ENCODE peak calls at places on chromosomes 2 and 18, in eight cellular contexts. C is lower lobe of right lung, Q is neural progenitor cell, K is psoas muscle, Z is A549, P is transverse colon, Y is colonic mucosa, S is prostate gland. L is an unnamed sample.

GRCh38 chr18:31261792-31262582 is 56.0 kb upstream of the DSG1 start:
- DNase-seq in P (no peak), Z (peak), C (no peak), Q (no peak), K (no peak), Y (no peak), S (no peak), L (no peak)

GRCh38 chr2:17573085-17573805 is 32.7 kb downstream of the VSNL1 start:
- DNase-seq in S (no peak), Q (no peak), C (no peak), Z (no peak), P (no peak), K (no peak), Y (no peak), L (no peak)

GRCh38 chr2:99851091-99851490 is 291.3 kb downstream of the AFF3 start:
- DNase-seq in Q (no peak), K (no peak), Z (no peak), Y (no peak), C (no peak), P (no peak), S (no peak), L (no peak)

GRCh38 chr2:216029416-216030129 is 16.2 kb upstream of the MREG start:
- DNase-seq in S (no peak), Z (no peak), Q (no peak), P (no peak), Y (no peak), C (no peak), K (no peak), L (no peak)

GRCh38 chr18:10299686-10300085 is 154.7 kb upstream of the APCDD1 start:
- DNase-seq in Z (no peak), C (no peak), Q (no peak), S (no peak), Y (no peak), P (no peak), K (no peak), L (no peak)

GRCh38 chr18:73848656-73849055 is 299.0 kb downstream of the FBXO15 start:
- DNase-seq in C (no peak), Q (no peak), S (no peak), Z (no peak), P (no peak), K (no peak), Y (no peak), L (peak)

GRCh38 chr2:59733970-59734369 is 819.5 kb downstream of the BCL11A start:
- DNase-seq in Q (no peak), P (no peak), Z (no peak), K (no peak), C (no peak), S (no peak), Y (no peak), L (no peak)

GRCh38 chr2:35857541-35857940 is 498.0 kb upstream of the CRIM1 start:
- DNase-seq in S (no peak), C (no peak), Z (no peak), K (no peak), P (no peak), Q (no peak), Y (no peak), L (no peak)

GRCh38 chr2:134206573-134206972 is 47.3 kb upstream of the MGAT5 start:
- DNase-seq in P (no peak), C (no peak), K (no peak), Z (no peak), S (no peak), Q (no peak), Y (no peak), L (peak)

GRCh38 chr2:3132466-3132865 is 245.2 kb downstream of the EIPR1 start:
- DNase-seq in Y (no peak), S (no peak), C (no peak), Q (no peak), K (no peak), P (no peak), Z (no peak), L (no peak)

GRCh38 chr18:54440292-54440691 is 82.6 kb downstream of the C18orf54 start:
- DNase-seq in C (no peak), Z (no peak), Q (no peak), S (no peak), P (no peak), Y (no peak), K (no peak), L (no peak)

GRCh38 chr2:152826880-152827279 is 108.5 kb downstream of the ARL6IP6 start:
- DNase-seq in Q (no peak), Z (peak), P (no peak), C (no peak), S (no peak), Y (no peak), K (no peak), L (no peak)

GRCh38 chr2:35391736-35392442 is 963.7 kb upstream of the CRIM1 start:
- DNase-seq in C (no peak), Q (no peak), Y (no peak), P (no peak), S (no peak), K (no peak), Z (no peak), L (no peak)

GRCh38 chr2:19579466-19579865 is 221.0 kb upstream of the OSR1 start:
- DNase-seq in Z (no peak), K (no peak), P (no peak), Y (no peak), Q (no peak), S (no peak), C (no peak), L (no peak)

GRCh38 chr2:106970471-106971261 is 84.7 kb upstream of the ST6GAL2 start:
- DNase-seq in C (no peak), Y (no peak), K (no peak), S (no peak), Z (peak), P (no peak), Q (no peak), L (peak)

GRCh38 chr2:11177871-11178598 is 22.8 kb downstream of the SLC66A3 start:
- DNase-seq in Y (no peak), S (no peak), Q (no peak), C (no peak), P (no peak), K (no peak), Z (no peak), L (no peak)

GRCh38 chr2:38572167-38572566 is 30.6 kb downstream of the HNRNPLL start:
- DNase-seq in Z (no peak), K (no peak), C (no peak), Y (no peak), Q (no peak), P (no peak), S (no peak), L (peak)

GRCh38 chr2:212958757-212959295 is 192.6 kb downstream of the IKZF2 start:
- DNase-seq in K (no peak), S (no peak), P (no peak), C (no peak), Q (no peak), Z (no peak), Y (no peak), L (peak)

GRCh38 chr18:51614033-51614432 is 416.6 kb upstream of the MEX3C start:
- DNase-seq in S (no peak), C (no peak), Q (no peak), Z (peak), P (no peak), Y (no peak), K (no peak), L (peak)

GRCh38 chr2:180077295-180077906 is 70.3 kb upstream of the CWC22 start:
- DNase-seq in Y (no peak), K (no peak), P (no peak), Z (peak), Q (peak), C (no peak), S (no peak), L (no peak)

GRCh38 chr2:212141499-212141898 is 397.1 kb downstream of the ERBB4 start:
- DNase-seq in Z (no peak), C (no peak), K (no peak), Q (no peak), Y (no peak), S (no peak), P (no peak), L (no peak)

GRCh38 chr2:179106342-179107178 is 56.6 kb upstream of the CCDC141 start:
- DNase-seq in P (no peak), S (peak), Z (peak), K (no peak), Y (peak), Q (no peak), C (no peak), L (peak)

GRCh38 chr2:217316743-217317142 is 456.9 kb upstream of the TNP1 start:
- DNase-seq in Y (no peak), C (no peak), Z (no peak), Q (no peak), K (no peak), S (no peak), P (no peak), L (peak)

GRCh38 chr2:126963390-126963789 is 64.7 kb downstream of the TEX51 start:
- DNase-seq in C (no peak), P (no peak), K (no peak), S (no peak), Z (no peak), Y (no peak), Q (no peak), L (no peak)

GRCh38 chr2:64325852-64326577 is 127.9 kb upstream of the LGALSL start:
- DNase-seq in Q (no peak), Z (no peak), C (no peak), Y (no peak), K (no peak), S (no peak), P (peak), L (no peak)

GRCh38 chr2:163414121-163414520 is 321.7 kb downstream of the FIGN start:
- DNase-seq in Q (no peak), Y (no peak), P (no peak), K (no peak), S (no peak), Z (no peak), C (no peak), L (no peak)

GRCh38 chr2:95353613-95354468 is 48.7 kb upstream of the FAHD2A start:
- DNase-seq in Z (no peak), K (no peak), C (no peak), Y (no peak), Q (no peak), P (no peak), S (no peak), L (no peak)

GRCh38 chr2:111982822-111983221 is 72.2 kb upstream of the TMEM87B start:
- DNase-seq in S (no peak), Y (no peak), P (no peak), C (no peak), Q (no peak), K (no peak), Z (no peak), L (no peak)

GRCh38 chr2:135762530-135762929 is 20.9 kb downstream of the UBXN4 start:
- DNase-seq in Z (no peak), C (no peak), K (no peak), S (no peak), P (no peak), Y (no peak), Q (no peak), L (no peak)

GRCh38 chr2:207694811-207695281 is 16.6 kb upstream of the CCNYL1 start:
- DNase-seq in S (no peak), P (no peak), K (no peak), Z (no peak), C (no peak), Q (no peak), Y (no peak), L (no peak)

GRCh38 chr18:48944634-48945033 is 6.1 kb downstream of the SMAD7 start:
- DNase-seq in Z (no peak), K (no peak), Q (no peak), C (no peak), S (no peak), Y (no peak), P (no peak), L (no peak)

GRCh38 chr18:48942086-48942485 is 8.7 kb downstream of the SMAD7 start:
- DNase-seq in P (no peak), C (no peak), Y (no peak), Z (no peak), K (no peak), S (no peak), Q (no peak), L (no peak)

GRCh38 chr18:48942554-48943261 is 8.1 kb downstream of the SMAD7 start:
- DNase-seq in S (no peak), C (no peak), Z (peak), K (peak), Q (no peak), P (no peak), Y (no peak), L (peak)

GRCh38 chr18:48943736-48944527 is 6.8 kb downstream of the SMAD7 start:
- DNase-seq in S (no peak), P (peak), Q (no peak), C (no peak), Y (peak), Z (no peak), K (no peak), L (no peak)

GRCh38 chr18:48943333-48943732 is 7.4 kb downstream of the SMAD7 start:
- DNase-seq in Z (no peak), Q (no peak), S (no peak), Y (no peak), P (no peak), C (no peak), K (no peak), L (no peak)
- H3K4me3 ChIP-seq in Z (peak), Q (no peak), S (no peak), Y (no peak), P (no peak), C (peak), K (peak), L (peak)

GRCh38 chr2:128347701-128348504 is 29.2 kb upstream of the HS6ST1 start:
- DNase-seq in Y (no peak), P (peak), K (peak), Z (no peak), S (peak), C (peak), Q (peak), L (no peak)
- H3K27ac ChIP-seq in Y (no peak), P (peak), K (no peak), Z (no peak), S (peak), C (peak), Q (peak), L (no peak)

GRCh38 chr2:171922230-171923022 is at the start of gene HAT1:
- DNase-seq in S (peak), Z (peak), Q (peak), Y (peak), C (peak), P (peak), K (peak), L (peak)
- TF ChIP-seq CTCF in S (no peak), Z (no peak), Q (no peak), Y (no peak), C (no peak), P (no peak), K (no peak), L (no peak)

GRCh38 chr2:222860740-222861410 is at the start of gene ACSL3:
- DNase-seq in K (peak), Z (peak), S (peak), P (peak), C (peak), Y (peak), Q (peak), L (peak)

GRCh38 chr2:222861411-222862067 is 703 bp downstream of the ACSL3 start:
- DNase-seq in K (peak), Q (no peak), P (peak), Y (peak), Z (no peak), C (peak), S (no peak), L (no peak)

GRCh38 chr2:222862915-222863544 is 2.2 kb downstream of the ACSL3 start:
- DNase-seq in Q (no peak), Z (no peak), K (no peak), P (no peak), C (no peak), Y (no peak), S (no peak), L (no peak)

GRCh38 chr2:222864296-222864695 is 3.5 kb downstream of the ACSL3 start:
- DNase-seq in K (no peak), P (no peak), C (no peak), S (no peak), Y (no peak), Q (peak), Z (peak), L (peak)

GRCh38 chr2:222862068-222862914 is 1.5 kb downstream of the ACSL3 start:
- DNase-seq in P (peak), Q (peak), Y (peak), Z (peak), C (no peak), K (no peak), S (peak), L (no peak)
- H3K4me3 ChIP-seq in P (no peak), Q (peak), Y (peak), Z (peak), C (peak), K (peak), S (peak), L (peak)

DNA sequence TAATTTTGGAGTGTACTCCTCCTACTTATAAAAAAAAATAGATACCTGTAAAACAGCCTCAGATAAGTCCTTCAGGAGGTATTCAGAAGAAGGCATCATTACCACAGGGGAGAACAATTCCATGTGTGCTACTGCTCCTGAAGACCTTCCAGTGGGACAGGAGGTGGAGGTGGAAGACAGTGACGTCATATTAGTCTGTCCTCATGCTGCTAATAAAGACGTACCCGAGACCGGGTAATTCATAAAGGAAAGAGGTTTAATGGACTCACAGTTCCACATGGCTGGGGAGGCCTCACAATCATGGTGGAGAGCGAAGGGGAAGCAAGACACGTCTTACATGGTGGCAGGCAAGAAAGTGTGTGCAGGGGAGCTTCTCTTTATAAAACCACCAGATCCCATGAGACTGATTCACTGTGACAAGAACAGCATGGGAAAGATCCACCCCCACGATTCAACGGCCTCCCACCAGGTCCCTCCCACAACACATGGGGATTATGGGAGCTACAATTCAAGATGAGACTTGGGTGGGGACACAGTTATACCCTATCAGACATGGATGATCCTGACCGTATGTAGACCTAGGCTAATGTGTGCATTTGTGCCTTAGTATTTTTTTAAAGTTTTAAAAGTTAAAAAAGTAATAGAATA is 98.4 kb downstream of the NDUFA10 start:
- DNase-seq in Q (no peak), S (no peak), C (no peak), Z (peak), K (no peak), P (no peak), Y (peak), L (peak)
- H3K27ac ChIP-seq in Q (no peak), S (no peak), C (no peak), Z (peak), K (no peak), P (no peak), Y (no peak), L (peak)

DNA sequence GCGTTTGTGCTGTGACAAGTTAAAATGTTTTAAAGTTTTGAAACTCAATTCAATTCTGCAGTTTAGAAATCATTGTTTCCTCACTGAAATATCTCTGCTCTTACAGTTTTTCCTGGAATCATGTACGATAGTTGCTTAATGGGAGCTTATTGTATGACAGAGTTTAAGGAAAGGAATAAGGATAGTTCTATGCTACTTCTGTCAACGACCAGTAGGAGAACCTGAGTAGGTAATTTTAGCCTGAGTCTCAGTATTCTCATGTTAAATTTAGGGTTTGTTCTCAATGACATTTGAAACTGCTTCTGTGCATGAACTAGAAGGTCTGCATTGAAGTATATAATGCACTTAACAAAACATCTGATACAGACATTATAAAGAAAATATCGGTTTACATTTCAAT is 361.1 kb downstream of the CPS1 start:
- DNase-seq in Z (no peak), Q (no peak), K (no peak), C (no peak), P (no peak), Y (no peak), S (no peak), L (no peak)
- TF ChIP-seq CTCF in Z (no peak), Q (peak), K (no peak), C (no peak), P (no peak), Y (no peak), S (no peak), L (peak)

GRCh38 chr18:48572402-48573126 is 33.7 kb downstream of the CTIF start:
- DNase-seq in C (no peak), Z (no peak), P (no peak), Y (no peak), K (no peak), Q (no peak), S (no peak), L (no peak)
- H3K4me3 ChIP-seq in C (no peak), Z (no peak), P (no peak), Y (no peak), K (no peak), Q (no peak), S (no peak), L (no peak)

GRCh38 chr2:224982226-224982625 is 60.0 kb downstream of the DOCK10 start:
- DNase-seq in Z (no peak), Q (no peak), K (no peak), S (no peak), Y (no peak), C (no peak), P (no peak), L (peak)

GRCh38 chr2:224986479-224986878 is 55.8 kb downstream of the DOCK10 start:
- DNase-seq in Y (no peak), Q (no peak), C (no peak), K (no peak), P (no peak), S (no peak), Z (no peak), L (no peak)

GRCh38 chr2:224984641-224985040 is 57.6 kb downstream of the DOCK10 start:
- DNase-seq in K (no peak), S (no peak), Y (no peak), C (no peak), P (no peak), Q (no peak), Z (no peak), L (no peak)

GRCh38 chr2:224983719-224984388 is 58.4 kb downstream of the DOCK10 start:
- DNase-seq in Y (no peak), Q (no peak), Z (no peak), C (no peak), S (no peak), K (no peak), P (no peak), L (no peak)

DNA sequence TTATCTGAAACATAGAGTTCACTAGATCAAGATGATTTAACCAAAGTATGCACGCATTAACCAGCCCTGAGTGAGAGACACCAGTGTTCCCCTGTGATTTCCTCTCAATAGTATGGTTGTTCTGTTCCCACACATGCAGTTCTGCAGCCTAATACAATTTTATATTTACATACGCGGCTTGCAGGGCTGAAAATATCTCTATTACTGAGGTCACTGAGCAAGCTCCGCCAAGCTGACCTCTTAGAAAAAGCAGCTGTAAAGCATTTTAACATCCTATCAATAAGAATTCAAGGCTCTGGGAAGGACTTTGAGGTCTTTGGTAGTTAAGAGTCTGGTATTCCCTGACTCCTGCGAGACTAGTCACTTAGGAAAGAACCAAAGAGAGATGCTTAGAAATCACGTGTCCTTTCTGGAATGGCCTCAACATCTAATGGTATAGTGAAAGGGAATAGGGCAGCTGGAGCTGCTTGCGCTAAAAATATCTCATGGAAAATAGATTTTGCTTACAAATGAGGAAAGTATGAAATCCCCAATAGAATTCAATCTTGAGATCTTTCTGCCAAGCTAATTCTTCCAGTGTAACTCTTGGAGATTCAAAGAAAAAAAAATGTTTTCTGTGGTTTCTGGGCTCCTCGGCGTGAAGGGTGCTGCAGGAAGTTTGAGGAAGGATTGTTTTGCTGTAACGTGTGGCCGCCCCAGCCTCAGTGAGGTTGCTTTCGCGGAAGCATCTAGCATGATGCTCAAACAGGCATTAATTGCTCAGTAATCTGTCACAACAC is 59.2 kb downstream of the DOCK10 start:
- DNase-seq in Q (no peak), C (peak), P (peak), K (no peak), S (no peak), Y (no peak), Z (no peak), L (peak)
- H3K27ac ChIP-seq in Q (no peak), C (peak), P (peak), K (peak), S (no peak), Y (peak), Z (no peak), L (peak)

L was measured in brain microvascular endothelial cell.